ENCODE peak calls at places on chromosomes 11 and 22, in six cellular contexts. B is cardiac muscle cell; O is LoVo; C is activated CD4-positive, alpha-beta T cell treated with anti-CD3 and anti-CD28 coated beads, Interleukin-2, amount 10 ng/mL, durations not matched to agents 7 days and 5 days; T is transverse colon; N is tibial nerve. W is an unnamed sample.

GRCh38 chr11:65559951-65560537 is 1.9 kb upstream of the LTBP3 start:
- DNase-seq in B (peak), O (peak), C (no peak), T (peak), N (no peak), W (no peak)

GRCh38 chr11:11211186-11211585 is 141.9 kb downstream of the CSNK2A3 start:
- DNase-seq in B (no peak), O (no peak), C (no peak), T (no peak), N (no peak), W (no peak)

GRCh38 chr22:29147241-29147919 is 58.3 kb upstream of the EMID1 start:
- DNase-seq in B (no peak), O (no peak), C (no peak), T (no peak), N (no peak), W (no peak)

GRCh38 chr11:103970850-103971249 is 65.6 kb upstream of the DDI1 start:
- DNase-seq in B (no peak), O (no peak), C (no peak), T (no peak), N (no peak), W (no peak)

GRCh38 chr11:103532133-103532788 is 423.0 kb downstream of the DYNC2H1 start:
- DNase-seq in B (peak), O (no peak), C (no peak), T (no peak), N (no peak), W (no peak)

GRCh38 chr11:87820026-87820425 is 355.2 kb downstream of the RAB38 start:
- DNase-seq in B (no peak), O (no peak), C (no peak), T (no peak), N (no peak), W (no peak)

GRCh38 chr11:118311518-118311917 is 7.0 kb downstream of the CD3E start:
- DNase-seq in B (no peak), O (no peak), C (no peak), T (no peak), N (no peak), W (no peak)

GRCh38 chr11:32893091-32893946 is 708 bp downstream of the QSER1 start:
- DNase-seq in B (peak), O (peak), C (peak), T (peak), N (peak), W (no peak)

GRCh38 chr11:109971184-109971523 is 122.0 kb upstream of the ZC3H12C start:
- DNase-seq in B (peak), O (no peak), C (peak), T (no peak), N (no peak), W (no peak)

GRCh38 chr11:73053964-73054363 is 88.2 kb downstream of the FCHSD2 start:
- DNase-seq in B (peak), O (no peak), C (no peak), T (no peak), N (no peak), W (no peak)

GRCh38 chr11:44955019-44955738 is 4.5 kb upstream of the TP53I11 start:
- DNase-seq in B (peak), O (no peak), C (no peak), T (peak), N (no peak), W (no peak)

GRCh38 chr22:38831166-38831945 is 12.5 kb downstream of the NPTXR start:
- DNase-seq in B (peak), O (no peak), C (no peak), T (no peak), N (no peak), W (no peak)

GRCh38 chr11:72102631-72102945 is 509 bp downstream of the LAMTOR1 start:
- DNase-seq in B (no peak), O (no peak), C (no peak), T (no peak), N (no peak), W (no peak)

GRCh38 chr11:76551400-76551799 is 106.6 kb downstream of the EMSY start:
- DNase-seq in B (peak), O (no peak), C (no peak), T (no peak), N (no peak), W (no peak)

GRCh38 chr11:93329936-93330445 is 551 bp upstream of the DEUP1 start:
- DNase-seq in B (peak), O (no peak), C (no peak), T (no peak), N (no peak), W (no peak)

W was measured in activated T-helper 1 cell treated with anti-CD3 and anti-CD28 coated beads, Interleukin-2, amount 50 U/mL, for 16 hours.